ENCODE peak calls at places on chromosome 18, in nine cellular contexts. F, S, X, I, Q, Y, R, J and B are unnamed samples.

GRCh38 chr18:41973989-41974388 is 19.0 kb downstream of the PIK3C3 start:
- DNase-seq in Q (no peak), Y (no peak), F (no peak), S (no peak), I (no peak), J (no peak), X (no peak), R (no peak), B (no peak)

GRCh38 chr18:52700757-52701156 is 360.8 kb downstream of the DCC start:
- DNase-seq in S (no peak), Y (no peak), R (no peak), Q (no peak), X (no peak), I (no peak), J (no peak), F (no peak), B (no peak)

GRCh38 chr18:59067873-59068272 is 71.8 kb upstream of the SEC11C start:
- DNase-seq in J (peak), I (no peak), F (peak), Y (no peak), X (peak), S (no peak), R (no peak), Q (peak), B (no peak)

GRCh38 chr18:42051411-42051810 is 96.4 kb downstream of the PIK3C3 start:
- DNase-seq in R (no peak), J (no peak), Y (no peak), X (no peak), F (no peak), S (no peak), I (no peak), Q (no peak), B (no peak)

GRCh38 chr18:12048827-12049175 is 44.8 kb upstream of the ANKRD62 start:
- DNase-seq in Q (no peak), S (no peak), X (no peak), I (no peak), R (no peak), Y (no peak), J (no peak), F (no peak), B (no peak)

GRCh38 chr18:37717098-37717497 is 151.5 kb upstream of the CELF4 start:
- DNase-seq in R (no peak), Q (no peak), S (no peak), F (no peak), X (no peak), I (no peak), Y (no peak), J (no peak), B (no peak)

GRCh38 chr18:79888016-79888415 is 63.4 kb downstream of the SLC66A2 start:
- DNase-seq in F (no peak), J (no peak), X (no peak), I (no peak), Q (no peak), R (peak), S (no peak), Y (no peak), B (peak)

GRCh38 chr18:8989855-8990254 is 112.6 kb upstream of the NDUFV2 start:
- DNase-seq in Q (no peak), F (no peak), R (no peak), X (no peak), S (no peak), J (peak), Y (no peak), I (no peak), B (no peak)

GRCh38 chr18:46169464-46169941 is 65.3 kb downstream of the HAUS1 start:
- DNase-seq in S (no peak), X (peak), F (peak), R (no peak), I (no peak), J (no peak), Q (no peak), Y (no peak), B (peak)

GRCh38 chr18:47254341-47254939 is 3.0 kb upstream of the SKOR2 start:
- DNase-seq in F (no peak), J (no peak), S (no peak), X (peak), R (no peak), Q (no peak), Y (no peak), I (no peak), B (no peak)

GRCh38 chr18:49094136-49094535 is 143.4 kb upstream of the SMAD7 start:
- DNase-seq in Q (no peak), X (no peak), R (no peak), F (no peak), J (no peak), I (no peak), S (no peak), Y (no peak), B (no peak)

GRCh38 chr18:48733854-48734253 is 195.0 kb downstream of the CTIF start:
- DNase-seq in Y (no peak), I (no peak), J (no peak), S (no peak), Q (no peak), F (no peak), X (no peak), R (no peak), B (no peak)

GRCh38 chr18:7941533-7941932 is 374.4 kb downstream of the PTPRM start:
- DNase-seq in F (peak), S (no peak), I (peak), J (peak), Y (no peak), Q (peak), R (no peak), X (peak), B (no peak)

GRCh38 chr18:79784071-79784913 is 13.4 kb upstream of the KCNG2 start:
- DNase-seq in X (no peak), J (no peak), I (no peak), R (peak), Y (no peak), S (no peak), F (no peak), Q (no peak), B (no peak)

GRCh38 chr18:46274266-46274665 is 170.1 kb downstream of the HAUS1 start:
- DNase-seq in S (no peak), F (no peak), X (no peak), I (no peak), Y (no peak), R (no peak), J (no peak), Q (no peak), B (no peak)

GRCh38 chr18:7872569-7872968 is 305.5 kb downstream of the PTPRM start:
- DNase-seq in Y (no peak), Q (no peak), J (no peak), I (no peak), S (no peak), F (peak), X (peak), R (no peak), B (no peak)

GRCh38 chr18:23890589-23890988 is 124.0 kb upstream of the TTC39C start:
- DNase-seq in S (no peak), X (no peak), J (no peak), Y (no peak), F (no peak), I (no peak), R (no peak), Q (no peak), B (no peak)

GRCh38 chr18:80200171-80200931 is 47.0 kb downstream of the PARD6G start:
- DNase-seq in F (peak), S (no peak), I (no peak), X (no peak), Q (no peak), R (peak), J (no peak), Y (no peak), B (no peak)

GRCh38 chr18:47815486-47816270 is 114.8 kb downstream of the SMAD2 start:
- DNase-seq in F (peak), X (no peak), I (no peak), R (no peak), J (no peak), Y (no peak), S (no peak), Q (no peak), B (no peak)

GRCh38 chr18:48227206-48227605 is 182.0 kb downstream of the ZBTB7C start:
- DNase-seq in I (no peak), S (no peak), X (no peak), Q (no peak), F (no peak), Y (no peak), R (no peak), J (no peak), B (no peak)

GRCh38 chr18:61531182-61531581 is 198.0 kb downstream of the CDH20 start:
- DNase-seq in I (no peak), F (no peak), R (no peak), Y (no peak), S (no peak), X (no peak), Q (no peak), J (no peak), B (no peak)

GRCh38 chr18:3391704-3392466 is 58.1 kb upstream of the TGIF1 start:
- DNase-seq in R (no peak), F (no peak), Y (no peak), S (no peak), X (no peak), Q (no peak), I (no peak), J (no peak), B (no peak)

GRCh38 chr18:23033079-23033478 is 100.0 kb downstream of the RBBP8 start:
- DNase-seq in Y (no peak), I (peak), J (no peak), X (no peak), Q (peak), F (no peak), S (no peak), R (no peak), B (no peak)

GRCh38 chr18:6781846-6782245 is 52.3 kb downstream of the ARHGAP28 start:
- DNase-seq in I (no peak), R (no peak), F (no peak), J (no peak), Q (no peak), X (no peak), Y (no peak), S (no peak), B (no peak)

GRCh38 chr18:37456395-37456794 is 109.2 kb downstream of the CELF4 start:
- DNase-seq in Q (no peak), R (no peak), X (no peak), I (no peak), S (no peak), Y (no peak), F (no peak), J (no peak), B (no peak)

GRCh38 chr18:51765712-51766360 is 568.4 kb upstream of the MEX3C start:
- DNase-seq in Y (no peak), Q (no peak), X (no peak), I (no peak), F (no peak), R (no peak), S (no peak), J (no peak), B (no peak)

GRCh38 chr18:34128436-34128835 is 96.3 kb downstream of the NOL4 start:
- DNase-seq in F (no peak), S (no peak), Y (no peak), R (no peak), J (no peak), I (no peak), Q (no peak), X (no peak), B (no peak)

GRCh38 chr18:79529991-79530390 is 134.3 kb downstream of the NFATC1 start:
- DNase-seq in Y (no peak), J (no peak), I (peak), S (peak), R (peak), F (no peak), X (no peak), Q (no peak), B (peak)

GRCh38 chr18:44709297-44710117 is 28.8 kb downstream of the SETBP1 start:
- DNase-seq in J (no peak), I (no peak), S (no peak), Q (no peak), F (no peak), R (no peak), X (no peak), Y (no peak), B (no peak)

GRCh38 chr18:23330423-23330822 is 122.7 kb upstream of the RIOK3 start:
- DNase-seq in Y (no peak), F (no peak), X (no peak), J (no peak), R (no peak), I (peak), Q (no peak), S (no peak), B (no peak)

GRCh38 chr18:79426376-79427300 is 30.9 kb downstream of the NFATC1 start:
- DNase-seq in Y (no peak), I (no peak), R (no peak), J (no peak), X (no peak), S (no peak), F (no peak), Q (no peak), B (no peak)

GRCh38 chr18:28152354-28152753 is 24.6 kb downstream of the CDH2 start:
- DNase-seq in S (no peak), F (no peak), Q (no peak), Y (no peak), I (no peak), R (no peak), J (no peak), X (no peak), B (no peak)

GRCh38 chr18:57436965-57437333 is 1.8 kb downstream of the ONECUT2 start:
- DNase-seq in F (no peak), Q (no peak), X (no peak), J (no peak), Y (no peak), R (no peak), S (no peak), I (no peak), B (no peak)

GRCh38 chr18:57438669-57439616 is 3.8 kb downstream of the ONECUT2 start:
- DNase-seq in S (no peak), J (no peak), F (peak), Q (no peak), I (no peak), X (no peak), R (no peak), Y (no peak), B (no peak)

GRCh38 chr18:57439617-57439975 is 4.4 kb downstream of the ONECUT2 start:
- DNase-seq in J (no peak), Y (no peak), Q (no peak), R (no peak), I (no peak), F (no peak), X (no peak), S (no peak), B (no peak)

GRCh38 chr18:57437433-57437781 is 2.2 kb downstream of the ONECUT2 start:
- DNase-seq in I (no peak), Y (no peak), Q (no peak), X (no peak), S (no peak), J (no peak), R (no peak), F (peak), B (no peak)

GRCh38 chr18:57437782-57438668 is 2.9 kb downstream of the ONECUT2 start:
- DNase-seq in Q (no peak), J (peak), Y (no peak), X (no peak), S (peak), I (peak), F (peak), R (no peak), B (no peak)
- H3K4me3 ChIP-seq in Q (peak), J (peak), Y (peak), X (no peak), S (no peak), I (peak), F (peak), R (no peak), B (peak)

GRCh38 chr18:13217971-13218375 is 587 bp upstream of the LDLRAD4 start:
- DNase-seq in J (peak), Q (no peak), I (peak), F (no peak), S (peak), R (no peak), X (peak), Y (no peak), B (no peak)

GRCh38 chr18:13216732-13217465 is 1.7 kb upstream of the LDLRAD4 start:
- DNase-seq in I (peak), Q (peak), X (peak), J (peak), S (peak), Y (no peak), R (peak), F (no peak), B (no peak)

GRCh38 chr18:13217466-13217961 is 1.0 kb upstream of the LDLRAD4 start:
- DNase-seq in X (peak), Y (no peak), Q (peak), I (peak), R (peak), F (peak), S (peak), J (peak), B (peak)

GRCh38 chr18:13218376-13219011 is at the start of gene LDLRAD4:
- DNase-seq in S (peak), Q (peak), F (no peak), X (peak), Y (no peak), J (peak), I (peak), R (peak), B (peak)

GRCh38 chr18:13216092-13216582 is 2.4 kb upstream of the LDLRAD4 start:
- DNase-seq in Y (no peak), Q (peak), R (peak), I (peak), F (peak), X (peak), S (peak), J (peak), B (no peak)
- TF ChIP-seq CTCF in Y (peak), Q (peak), R (peak), I (peak), F (peak), X (no peak), S (no peak), J (peak), B (peak)

GRCh38 chr18:10213526-10213925 is 240.9 kb upstream of the APCDD1 start:
- DNase-seq in S (no peak), Y (no peak), J (no peak), R (no peak), Q (no peak), F (peak), X (no peak), I (no peak), B (no peak)
- TF ChIP-seq POLR2A in S (no peak), Y (no peak), J (no peak), R (no peak), Q (no peak), F (no peak), X (no peak), I (no peak), B (no peak)

GRCh38 chr18:62838475-62839098 is 123.2 kb downstream of the PHLPP1 start:
- DNase-seq in R (no peak), X (no peak), J (no peak), Q (no peak), F (no peak), I (no peak), Y (no peak), S (no peak), B (no peak)

GRCh38 chr18:62841405-62841804 is 126.1 kb downstream of the PHLPP1 start:
- DNase-seq in S (no peak), Q (no peak), J (no peak), I (no peak), F (no peak), R (no peak), Y (no peak), X (peak), B (no peak)

GRCh38 chr18:62837011-62837410 is 121.7 kb downstream of the PHLPP1 start:
- DNase-seq in J (no peak), S (no peak), F (no peak), Q (no peak), X (no peak), R (no peak), Y (no peak), I (no peak), B (no peak)

GRCh38 chr18:62842898-62843297 is 127.6 kb downstream of the PHLPP1 start:
- DNase-seq in Y (no peak), I (no peak), J (no peak), F (no peak), R (no peak), Q (no peak), S (no peak), X (no peak), B (no peak)

GRCh38 chr18:62839874-62840713 is 124.8 kb downstream of the PHLPP1 start:
- DNase-seq in J (no peak), F (no peak), I (no peak), X (no peak), R (no peak), Y (no peak), Q (no peak), S (no peak), B (no peak)
- H3K4me3 ChIP-seq in J (no peak), F (no peak), I (no peak), X (no peak), R (no peak), Y (no peak), Q (no peak), S (no peak), B (no peak)

GRCh38 chr18:50507120-50507590 is 52.7 kb upstream of the MAPK4 start:
- DNase-seq in Q (peak), Y (no peak), R (no peak), I (peak), S (peak), J (peak), F (peak), X (peak), B (no peak)
- TF ChIP-seq CTCF in Q (peak), Y (peak), R (no peak), I (peak), S (peak), J (peak), F (peak), X (no peak), B (peak)

GRCh38 chr18:36389027-36389426 is 91.5 kb downstream of the FHOD3 start:
- DNase-seq in F (no peak), J (no peak), X (no peak), I (no peak), Q (no peak), S (no peak), Y (no peak), R (no peak), B (no peak)
- TF ChIP-seq POLR2A in F (no peak), J (no peak), X (no peak), I (no peak), Q (no peak), S (no peak), Y (no peak), R (no peak), B (no peak)

GRCh38 chr18:77422974-77423373 is 173.3 kb downstream of the GALR1 start:
- DNase-seq in Q (no peak), X (no peak), S (no peak), I (no peak), J (no peak), F (peak), R (no peak), Y (no peak), B (no peak)

GRCh38 chr18:77423468-77423867 is 173.8 kb downstream of the GALR1 start:
- DNase-seq in R (no peak), I (no peak), Y (no peak), Q (no peak), J (no peak), S (no peak), F (no peak), X (no peak), B (no peak)
- H3K4me3 ChIP-seq in R (no peak), I (no peak), Y (no peak), Q (no peak), J (no peak), S (no peak), F (no peak), X (no peak), B (no peak)

DNA sequence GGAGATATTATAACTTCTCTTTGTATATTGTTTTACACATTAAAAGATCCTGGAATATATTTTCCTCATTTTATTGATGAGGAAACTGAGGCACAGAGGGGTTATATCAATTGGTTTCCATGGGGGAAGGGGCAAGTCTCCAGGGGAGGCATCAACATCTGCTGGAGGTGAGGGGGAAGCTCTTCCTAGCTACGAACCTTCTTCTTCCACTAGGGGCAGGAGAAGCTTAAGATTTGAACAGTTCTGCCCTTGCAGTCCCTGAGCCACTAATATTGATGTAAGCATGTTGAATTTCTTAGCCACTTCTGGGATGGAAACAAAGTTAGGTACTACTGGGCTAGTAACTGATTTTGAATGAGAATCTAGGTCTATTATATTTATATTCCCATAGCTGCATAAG is 140.1 kb upstream of the AQP4 start:
- DNase-seq in X (no peak), J (no peak), I (no peak), Q (no peak), S (no peak), R (no peak), Y (no peak), F (peak), B (no peak)
- TF ChIP-seq CTCF in X (no peak), J (peak), I (no peak), Q (no peak), S (no peak), R (no peak), Y (peak), F (peak), B (no peak)

GRCh38 chr18:31497711-31498449 is at the start of gene DSG2:
- DNase-seq in Y (no peak), F (peak), S (peak), X (peak), R (peak), Q (peak), I (peak), J (peak), B (peak)
- TF ChIP-seq POLR2A in Y (no peak), F (peak), S (peak), X (no peak), R (no peak), Q (no peak), I (peak), J (peak), B (no peak)